ENCODE peak calls at places on chromosomes 7 and 10, in five cellular contexts. J is activated T-helper 1 cell treated with Interleukin-2 at 50 U/mL for 16 hours, U is GM04504, Q is progenitor cell of endocrine pancreas, O is GM18507. G is an unnamed sample.

GRCh38 chr10:103812004-103812403 is 43.4 kb downstream of the SH3PXD2A start:
- DNase-seq in U (no peak), O (no peak), J (no peak), Q (no peak), G (no peak)

GRCh38 chr7:38178695-38179344 is 775 bp downstream of the STARD3NL start:
- DNase-seq in Q (no peak), J (no peak), U (no peak), O (peak), G (no peak)

GRCh38 chr7:42137941-42138340 is 99.1 kb downstream of the GLI3 start:
- DNase-seq in O (no peak), J (no peak), U (no peak), Q (no peak), G (no peak)

GRCh38 chr7:49308787-49309186 is 384.4 kb downstream of the CDC14C start:
- DNase-seq in J (no peak), U (no peak), Q (no peak), O (no peak), G (no peak)

GRCh38 chr7:71486856-71487628 is 355.1 kb downstream of the GALNT17 start:
- DNase-seq in U (peak), O (no peak), Q (no peak), J (no peak), G (no peak)

GRCh38 chr7:64849250-64849923 is 53.7 kb upstream of the ZNF273 start:
- DNase-seq in Q (no peak), J (no peak), U (no peak), O (no peak), G (no peak)

GRCh38 chr7:103989200-103989784 is at the start of gene RELN:
- DNase-seq in O (no peak), U (no peak), Q (no peak), J (no peak), G (peak)

GRCh38 chr10:79053481-79054202 is 15.1 kb upstream of the ZMIZ1 start:
- DNase-seq in U (no peak), O (no peak), J (no peak), Q (no peak), G (no peak)

GRCh38 chr7:64905133-64905532 is 2.1 kb downstream of the ZNF273 start:
- DNase-seq in J (no peak), O (no peak), U (no peak), Q (no peak), G (no peak)

GRCh38 chr10:89645742-89646172 is 715 bp upstream of the PANK1 start:
- DNase-seq in Q (no peak), O (no peak), U (no peak), J (no peak), G (no peak)

GRCh38 chr10:28393956-28394568 is 91.2 kb upstream of the MPP7 start:
- DNase-seq in J (peak), O (no peak), U (peak), Q (peak), G (peak)

GRCh38 chr7:69598081-69598486 is at the start of gene AUTS2:
- DNase-seq in Q (peak), O (peak), U (peak), J (no peak), G (peak)

GRCh38 chr7:22002731-22003130 is 57.0 kb upstream of the CDCA7L start:
- DNase-seq in U (no peak), J (no peak), Q (no peak), O (no peak), G (no peak)

GRCh38 chr10:30826679-30827078 is 197.1 kb upstream of the LYZL2 start:
- DNase-seq in U (no peak), O (no peak), Q (no peak), J (no peak), G (no peak)

GRCh38 chr7:131031100-131031868 is 296.4 kb upstream of the MKLN1 start:
- DNase-seq in Q (no peak), O (no peak), U (no peak), J (no peak), G (no peak)

GRCh38 chr7:45920543-45921380 is at the start of gene IGFBP3:
- DNase-seq in J (peak), O (no peak), U (no peak), Q (peak), G (peak)

GRCh38 chr10:131067690-131068089 is 243.8 kb downstream of the TCERG1L start:
- DNase-seq in U (no peak), Q (no peak), O (no peak), J (no peak), G (no peak)